ENCODE peak calls at places on chromosomes 7 and 10, in seven cellular contexts. One of them, this sample, is unnamed.

GRCh38 chr7:148962823-148963582 is 65.3 kb downstream of the PDIA4 start:
- DNase-seq in islet precursor cell: peak
- DNase-seq in Ammon's horn: peak
- DNase-seq in HTR-8/SVneo: peak
- DNase-seq in RWPE2: no peak
- DNase-seq in AML-193: peak
- DNase-seq in NT2/D1: no peak
- DNase-seq in this sample: peak

GRCh38 chr7:31058122-31058521 is 6.0 kb downstream of the ADCYAP1R1 start:
- DNase-seq in AML-193: no peak
- DNase-seq in NT2/D1: no peak
- DNase-seq in Ammon's horn: no peak
- DNase-seq in RWPE2: no peak
- DNase-seq in islet precursor cell: peak
- DNase-seq in HTR-8/SVneo: peak
- DNase-seq in this sample: peak

GRCh38 chr10:59976909-59977308 is 70.6 kb upstream of the CCDC6 start:
- DNase-seq in NT2/D1: no peak
- DNase-seq in islet precursor cell: no peak
- DNase-seq in RWPE2: no peak
- DNase-seq in HTR-8/SVneo: no peak
- DNase-seq in Ammon's horn: no peak
- DNase-seq in AML-193: no peak
- DNase-seq in this sample: no peak

GRCh38 chr7:2668401-2668800 is 19.6 kb upstream of the AMZ1 start:
- DNase-seq in AML-193: no peak
- DNase-seq in Ammon's horn: no peak
- DNase-seq in islet precursor cell: peak
- DNase-seq in RWPE2: no peak
- DNase-seq in NT2/D1: no peak
- DNase-seq in HTR-8/SVneo: no peak
- DNase-seq in this sample: no peak

GRCh38 chr7:6164491-6164890 is 107.9 kb downstream of the CYTH3 start:
- DNase-seq in RWPE2: no peak
- DNase-seq in HTR-8/SVneo: no peak
- DNase-seq in Ammon's horn: no peak
- DNase-seq in NT2/D1: no peak
- DNase-seq in AML-193: no peak
- DNase-seq in islet precursor cell: peak
- DNase-seq in this sample: no peak

GRCh38 chr10:6050801-6051445 is 11.2 kb downstream of the IL2RA start:
- DNase-seq in AML-193: peak
- DNase-seq in NT2/D1: no peak
- DNase-seq in islet precursor cell: no peak
- DNase-seq in Ammon's horn: peak
- DNase-seq in RWPE2: no peak
- DNase-seq in HTR-8/SVneo: peak
- DNase-seq in this sample: peak

GRCh38 chr10:93566435-93567276 is at the start of gene FFAR4:
- DNase-seq in HTR-8/SVneo: peak
- DNase-seq in AML-193: no peak
- DNase-seq in islet precursor cell: peak
- DNase-seq in Ammon's horn: peak
- DNase-seq in NT2/D1: no peak
- DNase-seq in RWPE2: no peak
- DNase-seq in this sample: peak

GRCh38 chr7:47266799-47267198 is 315.1 kb downstream of the TNS3 start:
- DNase-seq in islet precursor cell: no peak
- DNase-seq in HTR-8/SVneo: no peak
- DNase-seq in AML-193: no peak
- DNase-seq in NT2/D1: no peak
- DNase-seq in Ammon's horn: no peak
- DNase-seq in RWPE2: no peak
- DNase-seq in this sample: no peak

GRCh38 chr7:82323806-82324205 is 119.8 kb downstream of the CACNA2D1 start:
- DNase-seq in Ammon's horn: no peak
- DNase-seq in islet precursor cell: no peak
- DNase-seq in RWPE2: no peak
- DNase-seq in HTR-8/SVneo: no peak
- DNase-seq in NT2/D1: no peak
- DNase-seq in AML-193: no peak
- DNase-seq in this sample: no peak

GRCh38 chr10:103847909-103848468 is 7.4 kb downstream of the SH3PXD2A start:
- DNase-seq in AML-193: no peak
- DNase-seq in NT2/D1: no peak
- DNase-seq in HTR-8/SVneo: peak
- DNase-seq in islet precursor cell: no peak
- DNase-seq in RWPE2: no peak
- DNase-seq in Ammon's horn: no peak
- DNase-seq in this sample: peak

GRCh38 chr7:6486438-6487183 is 38.9 kb upstream of the DAGLB start:
- DNase-seq in RWPE2: peak
- DNase-seq in AML-193: no peak
- DNase-seq in HTR-8/SVneo: no peak
- DNase-seq in islet precursor cell: no peak
- DNase-seq in Ammon's horn: no peak
- DNase-seq in NT2/D1: no peak
- DNase-seq in this sample: no peak

GRCh38 chr10:32112055-32112454 is 55.8 kb upstream of the KIF5B start:
- DNase-seq in RWPE2: no peak
- DNase-seq in Ammon's horn: no peak
- DNase-seq in AML-193: no peak
- DNase-seq in HTR-8/SVneo: peak
- DNase-seq in NT2/D1: no peak
- DNase-seq in islet precursor cell: no peak
- DNase-seq in this sample: no peak

GRCh38 chr10:129872001-129872400 is 92.1 kb downstream of the EBF3 start:
- DNase-seq in islet precursor cell: no peak
- DNase-seq in HTR-8/SVneo: no peak
- DNase-seq in NT2/D1: no peak
- DNase-seq in RWPE2: no peak
- DNase-seq in AML-193: no peak
- DNase-seq in Ammon's horn: no peak
- DNase-seq in this sample: peak

GRCh38 chr7:28647076-28647421 is 234.7 kb downstream of the CREB5 start:
- DNase-seq in NT2/D1: no peak
- DNase-seq in RWPE2: no peak
- DNase-seq in Ammon's horn: peak
- DNase-seq in HTR-8/SVneo: no peak
- DNase-seq in islet precursor cell: no peak
- DNase-seq in AML-193: no peak
- DNase-seq in this sample: no peak

GRCh38 chr7:44258423-44258760 is 57.6 kb downstream of the YKT6 start:
- DNase-seq in RWPE2: no peak
- DNase-seq in NT2/D1: no peak
- DNase-seq in Ammon's horn: no peak
- DNase-seq in HTR-8/SVneo: no peak
- DNase-seq in AML-193: no peak
- DNase-seq in islet precursor cell: no peak
- DNase-seq in this sample: no peak

GRCh38 chr7:140316165-140316661 is 82.1 kb downstream of the SLC37A3 start:
- DNase-seq in RWPE2: peak
- DNase-seq in islet precursor cell: peak
- DNase-seq in NT2/D1: no peak
- DNase-seq in HTR-8/SVneo: peak
- DNase-seq in Ammon's horn: peak
- DNase-seq in AML-193: no peak
- DNase-seq in this sample: no peak

GRCh38 chr7:84729284-84729683 is 457.6 kb downstream of the SEMA3D start:
- DNase-seq in islet precursor cell: no peak
- DNase-seq in RWPE2: no peak
- DNase-seq in HTR-8/SVneo: no peak
- DNase-seq in Ammon's horn: no peak
- DNase-seq in NT2/D1: no peak
- DNase-seq in AML-193: no peak
- DNase-seq in this sample: no peak

GRCh38 chr7:12569673-12570072 is 847 bp upstream of the SCIN start:
- DNase-seq in NT2/D1: no peak
- DNase-seq in AML-193: no peak
- DNase-seq in islet precursor cell: no peak
- DNase-seq in Ammon's horn: no peak
- DNase-seq in HTR-8/SVneo: no peak
- DNase-seq in RWPE2: no peak
- DNase-seq in this sample: no peak

GRCh38 chr7:15778191-15778590 is 91.7 kb upstream of the MEOX2 start:
- DNase-seq in islet precursor cell: no peak
- DNase-seq in AML-193: no peak
- DNase-seq in NT2/D1: no peak
- DNase-seq in RWPE2: no peak
- DNase-seq in HTR-8/SVneo: no peak
- DNase-seq in Ammon's horn: no peak
- DNase-seq in this sample: no peak

GRCh38 chr10:7705341-7705740 is 2.2 kb downstream of the ITIH2 start:
- DNase-seq in islet precursor cell: no peak
- DNase-seq in HTR-8/SVneo: no peak
- DNase-seq in Ammon's horn: no peak
- DNase-seq in RWPE2: no peak
- DNase-seq in AML-193: no peak
- DNase-seq in NT2/D1: no peak
- DNase-seq in this sample: no peak

GRCh38 chr10:104297697-104298660 is 29.0 kb downstream of the GSTO2 start:
- DNase-seq in Ammon's horn: no peak
- DNase-seq in HTR-8/SVneo: no peak
- DNase-seq in RWPE2: no peak
- DNase-seq in NT2/D1: no peak
- DNase-seq in AML-193: no peak
- DNase-seq in islet precursor cell: peak
- DNase-seq in this sample: peak

GRCh38 chr7:141609566-141609965 is 58.4 kb downstream of the AGK start:
- DNase-seq in NT2/D1: peak
- DNase-seq in AML-193: no peak
- DNase-seq in Ammon's horn: no peak
- DNase-seq in islet precursor cell: no peak
- DNase-seq in HTR-8/SVneo: no peak
- DNase-seq in RWPE2: no peak
- DNase-seq in this sample: no peak

GRCh38 chr7:196283-196682 is 3.9 kb downstream of the FAM20C start:
- DNase-seq in AML-193: no peak
- DNase-seq in RWPE2: no peak
- DNase-seq in HTR-8/SVneo: no peak
- DNase-seq in Ammon's horn: no peak
- DNase-seq in islet precursor cell: no peak
- DNase-seq in NT2/D1: no peak
- DNase-seq in this sample: no peak

GRCh38 chr7:11212080-11212711 is 238.5 kb downstream of the PHF14 start:
- DNase-seq in islet precursor cell: peak
- DNase-seq in AML-193: peak
- DNase-seq in RWPE2: no peak
- DNase-seq in HTR-8/SVneo: peak
- DNase-seq in Ammon's horn: peak
- DNase-seq in NT2/D1: peak
- DNase-seq in this sample: peak

GRCh38 chr7:83426325-83426724 is 222.6 kb downstream of the SEMA3E start:
- DNase-seq in RWPE2: no peak
- DNase-seq in Ammon's horn: no peak
- DNase-seq in NT2/D1: no peak
- DNase-seq in islet precursor cell: no peak
- DNase-seq in AML-193: no peak
- DNase-seq in HTR-8/SVneo: no peak
- DNase-seq in this sample: no peak

GRCh38 chr7:29113384-29114102 is 32.8 kb downstream of the CPVL start:
- DNase-seq in HTR-8/SVneo: peak
- DNase-seq in RWPE2: no peak
- DNase-seq in AML-193: peak
- DNase-seq in Ammon's horn: peak
- DNase-seq in NT2/D1: no peak
- DNase-seq in islet precursor cell: peak
- DNase-seq in this sample: peak

GRCh38 chr7:149414745-149415390 is 46.0 kb downstream of the ZNF777 start:
- DNase-seq in Ammon's horn: peak
- DNase-seq in RWPE2: no peak
- DNase-seq in NT2/D1: peak
- DNase-seq in HTR-8/SVneo: no peak
- DNase-seq in islet precursor cell: peak
- DNase-seq in AML-193: no peak
- DNase-seq in this sample: no peak

GRCh38 chr7:157043745-157044144 is 33.3 kb upstream of the MNX1 start:
- DNase-seq in RWPE2: no peak
- DNase-seq in NT2/D1: no peak
- DNase-seq in Ammon's horn: no peak
- DNase-seq in HTR-8/SVneo: no peak
- DNase-seq in islet precursor cell: no peak
- DNase-seq in AML-193: no peak
- DNase-seq in this sample: peak

This sample was measured in NB4.